ENCODE peak calls at places on chromosomes 12 and 14, in nine cellular contexts. L, M, P, R, U, T, S, A and W are unnamed samples.

GRCh38 chr14:22887990-22888378 is 5.0 kb downstream of the REM2 start:
- DNase-seq in L (no peak), M (no peak), P (no peak), R (no peak), U (no peak), T (no peak), S (no peak), A (no peak), W (no peak)

GRCh38 chr12:122203301-122203967 is at the start of gene B3GNT4:
- DNase-seq in L (peak; percentile 77), M (peak; percentile 30), P (peak; percentile 66), R (peak; percentile 74), U (no peak), T (no peak), S (peak; percentile 91), A (peak; percentile 46), W (no peak)

GRCh38 chr12:94707892-94708291 is 57.5 kb upstream of the TMCC3 start:
- DNase-seq in L (no peak), M (no peak), P (no peak), R (no peak), U (peak; percentile 49), T (no peak), S (no peak), A (peak; percentile 39), W (no peak)

GRCh38 chr12:10722502-10722904 is 620 bp downstream of the YBX3 start:
- DNase-seq in L (peak; percentile 80), M (peak; percentile 57), P (peak; percentile 1), R (no peak), U (no peak), T (no peak), S (peak; percentile 89), A (peak; percentile 35), W (peak; percentile 76)

GRCh38 chr14:63470877-63471565 is 72.2 kb downstream of the PPP2R5E start:
- DNase-seq in L (peak; percentile 61), M (peak; percentile 61), P (no peak), R (no peak), U (peak; percentile 35), T (no peak), S (no peak), A (no peak), W (peak; percentile 88)

GRCh38 chr14:66140213-66140918 is 345.8 kb upstream of the CCDC196 start:
- DNase-seq in L (no peak), M (no peak), P (no peak), R (no peak), U (no peak), T (no peak), S (no peak), A (no peak), W (no peak)

GRCh38 chr12:120654656-120655055 is 14.2 kb downstream of the CABP1 start:
- DNase-seq in L (no peak), M (no peak), P (no peak), R (peak; percentile 33), U (no peak), T (no peak), S (peak; percentile 90), A (no peak), W (no peak)

GRCh38 chr12:121798807-121799174 is 5.0 kb upstream of the SETD1B start:
- DNase-seq in L (no peak), M (no peak), P (no peak), R (peak; percentile 63), U (no peak), T (no peak), S (peak; percentile 89), A (no peak), W (no peak)

GRCh38 chr12:112584266-112584722 is 165.5 kb downstream of the PTPN11 start:
- DNase-seq in L (no peak), M (no peak), P (no peak), R (peak; percentile 42), U (no peak), T (no peak), S (no peak), A (no peak), W (no peak)

GRCh38 chr12:39610626-39611025 is 9.0 kb downstream of the ABCD2 start:
- DNase-seq in L (no peak), M (no peak), P (no peak), R (no peak), U (no peak), T (no peak), S (no peak), A (no peak), W (no peak)

GRCh38 chr14:31613188-31613587 is 52.0 kb downstream of the NUBPL start:
- DNase-seq in L (no peak), M (no peak), P (no peak), R (no peak), U (no peak), T (no peak), S (no peak), A (no peak), W (no peak)

GRCh38 chr12:50517456-50518048 is 12.8 kb downstream of the DIP2B start:
- DNase-seq in L (no peak), M (no peak), P (no peak), R (no peak), U (no peak), T (no peak), S (no peak), A (no peak), W (peak; percentile 31)

GRCh38 chr14:69901113-69901951 is 22.1 kb downstream of the SMOC1 start:
- DNase-seq in L (no peak), M (peak; percentile 89), P (no peak), R (no peak), U (peak; percentile 32), T (no peak), S (no peak), A (no peak), W (no peak)

GRCh38 chr14:102050026-102050405 is 36.8 kb downstream of the HSP90AA1 start:
- DNase-seq in L (no peak), M (no peak), P (no peak), R (no peak), U (no peak), T (no peak), S (no peak), A (no peak), W (no peak)

GRCh38 chr12:25996677-25997076 is 38.2 kb downstream of the RASSF8 start:
- DNase-seq in L (no peak), M (no peak), P (no peak), R (no peak), U (no peak), T (no peak), S (no peak), A (no peak), W (no peak)

GRCh38 chr12:111068281-111068680 is 147.9 kb upstream of the MYL2 start:
- DNase-seq in L (no peak), M (no peak), P (peak; percentile 8), R (no peak), U (no peak), T (no peak), S (no peak), A (no peak), W (no peak)

GRCh38 chr12:59149995-59150642 is 229.8 kb upstream of the LRIG3 start:
- DNase-seq in L (peak; percentile 93), M (peak; percentile 78), P (no peak), R (no peak), U (peak; percentile 80), T (no peak), S (no peak), A (peak; percentile 25), W (peak; percentile 73)

GRCh38 chr14:24795406-24795805 is 161.4 kb upstream of the GZMB start:
- DNase-seq in L (no peak), M (no peak), P (no peak), R (no peak), U (no peak), T (no peak), S (no peak), A (no peak), W (no peak)

GRCh38 chr14:99603471-99603933 is 505 bp downstream of the CCDC85C start:
- DNase-seq in L (peak; percentile 32), M (no peak), P (peak; percentile 41), R (peak; percentile 66), U (no peak), T (no peak), S (no peak), A (peak; percentile 24), W (no peak)